ENCODE peak calls at places on chromosomes 7 and 10, in five cellular contexts. F, O, V, R and Z are unnamed samples.
A peak's percentile ranks its signal among the peaks of the same experiment; 100 is the strongest.

GRCh38 chr10:69901022-69901421 is 99.3 kb downstream of the COL13A1 start:
- DNase-seq in F (no peak), O (no peak), V (no peak), R (no peak), Z (no peak)

GRCh38 chr10:64038097-64038496 is 516.9 kb downstream of the REEP3 start:
- DNase-seq in F (no peak), O (no peak), V (no peak), R (no peak), Z (no peak)

GRCh38 chr10:52639652-52640051 is 132.9 kb downstream of the MBL2 start:
- DNase-seq in F (peak; percentile 65), O (no peak), V (no peak), R (no peak), Z (no peak)

GRCh38 chr7:84697506-84697905 is 489.4 kb downstream of the SEMA3D start:
- DNase-seq in F (peak; percentile 97), O (no peak), V (peak; percentile 96), R (no peak), Z (peak; percentile 95)

GRCh38 chr7:151736403-151736909 is 140.5 kb downstream of the PRKAG2 start:
- DNase-seq in F (peak; percentile 92), O (peak; percentile 65), V (peak; percentile 96), R (peak; percentile 78), Z (peak; percentile 98)

GRCh38 chr7:105802611-105803520 is 73.5 kb downstream of the ATXN7L1 start:
- DNase-seq in F (no peak), O (no peak), V (peak; percentile 49), R (no peak), Z (no peak)

GRCh38 chr10:91271886-91272285 is 51.4 kb downstream of the PCGF5 start:
- DNase-seq in F (peak; percentile 41), O (no peak), V (peak; percentile 44), R (no peak), Z (no peak)

GRCh38 chr7:32357535-32358277 is 132.5 kb downstream of the LSM5 start:
- DNase-seq in F (no peak), O (no peak), V (no peak), R (no peak), Z (no peak)

GRCh38 chr10:100507357-100507732 is 12.3 kb downstream of the SEC31B start:
- DNase-seq in F (no peak), O (no peak), V (no peak), R (no peak), Z (no peak)

GRCh38 chr10:48480397-48481374 is 124.2 kb downstream of the ARHGAP22 start:
- DNase-seq in F (no peak), O (no peak), V (no peak), R (no peak), Z (no peak)

GRCh38 chr10:59363446-59363958 is 1.2 kb upstream of the FAM13C start:
- DNase-seq in F (no peak), O (no peak), V (no peak), R (no peak), Z (no peak)

GRCh38 chr10:59360605-59361515 is 1.5 kb downstream of the FAM13C start:
- DNase-seq in F (peak; percentile 25), O (no peak), V (no peak), R (no peak), Z (no peak)

GRCh38 chr10:59361659-59362183 is 628 bp downstream of the FAM13C start:
- DNase-seq in F (peak; percentile 23), O (no peak), V (peak; percentile 4), R (no peak), Z (peak; percentile 11)

GRCh38 chr10:59362991-59363390 is 642 bp upstream of the FAM13C start:
- DNase-seq in F (peak; percentile 47), O (peak; percentile 70), V (peak; percentile 33), R (peak; percentile 70), Z (peak; percentile 46)

GRCh38 chr10:59362184-59362966 is at the start of gene FAM13C:
- DNase-seq in F (peak; percentile 47), O (peak; percentile 74), V (peak; percentile 63), R (peak; percentile 49), Z (peak; percentile 46)
- H3K27ac ChIP-seq in F (no peak within 1 kb of the TSS), O (peak within 1 kb of the TSS; percentile 88), V (peak within 1 kb of the TSS; percentile 73), R (peak within 1 kb of the TSS; percentile 80), Z (peak within 1 kb of the TSS; percentile 4)

GRCh38 chr10:58414270-58415041 is 29.2 kb downstream of the TFAM start:
- DNase-seq in F (peak; percentile 64), O (peak; percentile 31), V (peak; percentile 80), R (no peak), Z (peak; percentile 71)
- TF ChIP-seq CTCF in F (peak; percentile 61), O (peak; percentile 66), V (peak; percentile 78), R (no peak), Z (peak; percentile 51)

GRCh38 chr10:128069351-128070051 is 56.7 kb downstream of the MKI67 start:
- DNase-seq in F (peak; percentile 57), O (peak; percentile 79), V (peak; percentile 66), R (peak; percentile 51), Z (peak; percentile 38)

GRCh38 chr10:128068398-128069285 is 57.6 kb downstream of the MKI67 start:
- DNase-seq in F (no peak), O (no peak), V (no peak), R (no peak), Z (no peak)

GRCh38 chr10:128071417-128071782 is 54.8 kb downstream of the MKI67 start:
- DNase-seq in F (no peak), O (no peak), V (no peak), R (no peak), Z (no peak)

GRCh38 chr10:128070721-128071416 is 55.4 kb downstream of the MKI67 start:
- DNase-seq in F (no peak), O (no peak), V (no peak), R (no peak), Z (no peak)

DNA sequence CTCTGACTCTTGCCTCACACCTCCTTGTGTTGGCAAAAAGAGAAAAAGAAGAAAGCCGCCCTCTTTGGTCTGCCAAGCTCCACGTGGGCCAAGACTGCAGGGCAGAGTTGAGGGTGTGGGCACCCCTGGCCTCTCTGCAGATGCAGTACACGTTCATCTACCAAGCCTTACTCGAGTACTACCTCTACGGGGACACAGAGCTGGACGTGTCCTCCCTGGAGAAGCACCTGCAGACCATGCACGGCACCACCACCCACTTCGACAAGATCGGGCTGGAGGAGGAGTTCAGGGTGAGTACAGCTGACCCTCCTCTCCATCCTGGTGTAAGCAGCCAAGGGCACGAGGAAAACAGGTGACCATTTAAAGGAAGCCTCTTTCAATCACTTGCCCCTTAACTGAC is 56.1 kb downstream of the MKI67 start:
- DNase-seq in F (no peak), O (no peak), V (no peak), R (no peak), Z (no peak)
- H3K36me3 ChIP-seq in F (peaks cover 2% of the 10 kb centered on the region), O (no peaks in the 10 kb centered on the region), V (no peaks in the 10 kb centered on the region), R (no peaks in the 10 kb centered on the region), Z (peaks cover 41% of the 10 kb centered on the region)

GRCh38 chr7:20561466-20561865 is 54.0 kb upstream of the ABCB5 start:
- DNase-seq in F (peak; percentile 52), O (no peak), V (no peak), R (no peak), Z (no peak)

GRCh38 chr7:20559883-20560282 is 55.6 kb upstream of the ABCB5 start:
- DNase-seq in F (no peak), O (no peak), V (no peak), R (no peak), Z (no peak)

GRCh38 chr7:20561908-20562307 is 53.6 kb upstream of the ABCB5 start:
- DNase-seq in F (peak; percentile 79), O (no peak), V (no peak), R (no peak), Z (no peak)

GRCh38 chr7:20560325-20561180 is 54.9 kb upstream of the ABCB5 start:
- DNase-seq in F (no peak), O (no peak), V (no peak), R (no peak), Z (no peak)

GRCh38 chr7:20562461-20562860 is 53.0 kb upstream of the ABCB5 start:
- DNase-seq in F (peak; percentile 31), O (no peak), V (no peak), R (no peak), Z (no peak)
- H3K27ac ChIP-seq in F (no peak overlapping the region), O (no peak overlapping the region), V (no peak overlapping the region), R (no peak overlapping the region), Z (no peak overlapping the region)

DNA sequence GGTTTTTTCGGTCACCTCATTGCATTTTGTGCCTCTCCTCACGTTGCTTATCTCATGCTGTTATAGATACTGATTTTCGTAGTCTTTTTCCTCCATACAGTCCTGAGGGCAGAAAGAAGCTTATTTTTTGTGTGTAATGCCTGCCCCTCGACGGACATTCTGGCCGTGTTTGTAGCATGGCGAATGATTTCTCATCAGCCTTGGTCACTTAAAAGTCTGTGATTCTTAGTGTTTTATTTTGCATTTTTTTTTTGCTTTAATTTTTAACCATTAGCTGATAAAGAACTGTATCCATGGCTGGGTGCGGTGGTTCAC is 469 bp upstream of the NOC3L start:
- DNase-seq in F (no peak), O (no peak), V (no peak), R (no peak), Z (no peak)
- TF ChIP-seq CTCF in F (no peak), O (no peak), V (no peak), R (no peak), Z (no peak)

GRCh38 chr10:79392020-79392398 is 44.7 kb downstream of the PPIF start:
- DNase-seq in F (no peak), O (no peak), V (no peak), R (no peak), Z (no peak)

GRCh38 chr10:79390057-79390456 is 42.8 kb downstream of the PPIF start:
- DNase-seq in F (no peak), O (no peak), V (no peak), R (no peak), Z (no peak)

GRCh38 chr10:79392506-79393176 is 45.4 kb downstream of the PPIF start:
- DNase-seq in F (no peak), O (no peak), V (no peak), R (no peak), Z (no peak)

GRCh38 chr10:79391231-79392019 is 44.2 kb downstream of the PPIF start:
- DNase-seq in F (no peak), O (peak; percentile 28), V (no peak), R (peak; percentile 40), Z (no peak)

DNA sequence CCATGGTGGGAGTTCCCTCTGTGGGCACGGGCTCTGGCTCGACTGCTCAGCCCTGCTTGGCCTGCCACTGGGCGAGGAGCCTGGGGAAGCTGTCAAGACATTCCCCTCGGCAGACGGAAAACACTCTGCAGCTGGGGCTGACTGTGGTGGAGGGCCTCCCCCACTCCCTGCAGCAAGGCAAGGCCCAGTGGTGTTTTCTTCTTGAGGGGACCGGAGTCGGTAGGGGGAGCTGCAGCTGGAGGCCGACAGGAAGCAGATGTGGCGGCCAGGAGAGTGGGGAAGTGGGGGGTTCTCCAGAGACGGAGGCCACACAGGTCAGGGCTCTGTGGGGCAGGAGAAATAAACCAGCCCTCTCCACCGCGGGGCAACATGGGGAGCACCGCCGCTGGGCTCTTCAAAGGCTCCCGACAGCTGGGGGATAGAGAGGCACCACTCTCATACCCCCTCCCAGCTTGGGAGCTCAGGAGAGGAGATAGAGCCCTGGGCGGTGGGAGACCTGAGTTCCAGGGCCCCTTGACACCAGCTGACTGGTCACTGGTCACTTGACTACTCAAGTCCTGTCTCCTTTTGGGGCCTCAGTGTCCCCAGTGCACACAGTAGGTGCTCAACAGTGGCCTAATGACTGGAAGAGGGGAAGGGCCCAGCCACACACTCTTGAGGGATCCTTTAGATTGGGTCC is 43.4 kb downstream of the PPIF start:
- DNase-seq in F (no peak), O (peak; percentile 69), V (no peak), R (peak; percentile 77), Z (no peak)
- H3K36me3 ChIP-seq in F (peaks cover 13% of the 10 kb centered on the region), O (no peaks in the 10 kb centered on the region), V (peaks cover 71% of the 10 kb centered on the region), R (no peaks in the 10 kb centered on the region), Z (peaks cover 10% of the 10 kb centered on the region)